ENCODE peak calls at places on chromosomes 5 and 9, in ten cellular contexts. Y is neural crest cell; J is HCT116; Z is Caco-2; S is HFFc6; T is fibroblast of pulmonary artery; E is psoas muscle; M is BE2C; C is lower lobe of right lung; A is CD8-positive, alpha-beta T cell. H is an unnamed sample.

GRCh38 chr5:79821-80220 is 12.1 kb upstream of the PLEKHG4B start:
- DNase-seq in Y (no peak), J (no peak), Z (no peak), S (no peak), T (no peak), E (no peak), M (no peak), C (no peak), A (no peak), H (no peak)

GRCh38 chr5:164191240-164191639 is 685.8 kb downstream of the MAT2B start:
- DNase-seq in Y (no peak), J (no peak), Z (peak; percentile 81), S (no peak), T (peak; percentile 79), E (no peak), M (no peak), C (no peak), A (no peak), H (no peak)

GRCh38 chr9:84670106-84670800 is 724 bp downstream of the NTRK2 start:
- DNase-seq in Y (peak; percentile 25), J (no peak), Z (no peak), S (no peak), T (no peak), E (peak; percentile 51), M (no peak), C (no peak), A (no peak), H (peak; percentile 42)

GRCh38 chr9:21919377-21920362 is 74.5 kb downstream of the CDKN2A start:
- DNase-seq in Y (no peak), J (peak; percentile 37), Z (no peak), S (peak; percentile 46), T (peak; percentile 84), E (no peak), M (no peak), C (no peak), A (peak; percentile 30), H (no peak)

GRCh38 chr9:108133101-108133500 is 643.5 kb upstream of the KLF4 start:
- DNase-seq in Y (no peak), J (no peak), Z (no peak), S (no peak), T (no peak), E (no peak), M (no peak), C (no peak), A (no peak), H (no peak)

GRCh38 chr5:127442085-127442484 is 75.4 kb upstream of the PRRC1 start:
- DNase-seq in Y (no peak), J (no peak), Z (no peak), S (peak; percentile 16), T (peak; percentile 35), E (no peak), M (no peak), C (no peak), A (no peak), H (peak; percentile 23)

GRCh38 chr5:74798977-74799911 is 32.2 kb downstream of the NSA2 start:
- DNase-seq in Y (no peak), J (no peak), Z (no peak), S (peak; percentile 3), T (no peak), E (no peak), M (no peak), C (no peak), A (no peak), H (no peak)

GRCh38 chr5:72302171-72302570 is 17.9 kb downstream of the MRPS27 start:
- DNase-seq in Y (no peak), J (no peak), Z (no peak), S (no peak), T (no peak), E (no peak), M (no peak), C (no peak), A (no peak), H (no peak)

GRCh38 chr5:151720195-151720594 is 33.5 kb upstream of the SPARC start:
- DNase-seq in Y (no peak), J (no peak), Z (no peak), S (no peak), T (no peak), E (no peak), M (no peak), C (no peak), A (no peak), H (no peak)

GRCh38 chr9:76166436-76166959 is 227.7 kb downstream of the RFK start:
- DNase-seq in Y (no peak), J (no peak), Z (no peak), S (no peak), T (no peak), E (no peak), M (no peak), C (no peak), A (no peak), H (no peak)

GRCh38 chr9:97384406-97385262 is 27.3 kb upstream of the TDRD7 start:
- DNase-seq in Y (no peak), J (no peak), Z (peak; percentile 57), S (no peak), T (no peak), E (no peak), M (no peak), C (no peak), A (no peak), H (no peak)

GRCh38 chr5:66306844-66307315 is 162.8 kb downstream of the SREK1 start:
- DNase-seq in Y (no peak), J (no peak), Z (no peak), S (no peak), T (peak; percentile 71), E (no peak), M (no peak), C (no peak), A (no peak), H (no peak)

GRCh38 chr5:67437905-67438845 is 241.6 kb upstream of the CD180 start:
- DNase-seq in Y (no peak), J (no peak), Z (no peak), S (no peak), T (peak; percentile 69), E (no peak), M (no peak), C (no peak), A (no peak), H (no peak)

GRCh38 chr9:83013867-83014605 is 48.9 kb downstream of the RASEF start:
- DNase-seq in Y (no peak), J (no peak), Z (no peak), S (peak; percentile 72), T (no peak), E (no peak), M (no peak), C (no peak), A (no peak), H (no peak)

GRCh38 chr9:127562841-127563523 is 49.1 kb upstream of the STXBP1 start:
- DNase-seq in Y (no peak), J (no peak), Z (no peak), S (peak; percentile 83), T (peak; percentile 76), E (no peak), M (no peak), C (peak; percentile 72), A (peak; percentile 5), H (no peak)
- TF ChIP-seq CTCF in Y (no peak), J (no peak), Z (no peak), S (peak; percentile 62), T (peak; percentile 27), E (no peak), M (no peak), C (no peak), A (no peak), H (no peak)

DNA sequence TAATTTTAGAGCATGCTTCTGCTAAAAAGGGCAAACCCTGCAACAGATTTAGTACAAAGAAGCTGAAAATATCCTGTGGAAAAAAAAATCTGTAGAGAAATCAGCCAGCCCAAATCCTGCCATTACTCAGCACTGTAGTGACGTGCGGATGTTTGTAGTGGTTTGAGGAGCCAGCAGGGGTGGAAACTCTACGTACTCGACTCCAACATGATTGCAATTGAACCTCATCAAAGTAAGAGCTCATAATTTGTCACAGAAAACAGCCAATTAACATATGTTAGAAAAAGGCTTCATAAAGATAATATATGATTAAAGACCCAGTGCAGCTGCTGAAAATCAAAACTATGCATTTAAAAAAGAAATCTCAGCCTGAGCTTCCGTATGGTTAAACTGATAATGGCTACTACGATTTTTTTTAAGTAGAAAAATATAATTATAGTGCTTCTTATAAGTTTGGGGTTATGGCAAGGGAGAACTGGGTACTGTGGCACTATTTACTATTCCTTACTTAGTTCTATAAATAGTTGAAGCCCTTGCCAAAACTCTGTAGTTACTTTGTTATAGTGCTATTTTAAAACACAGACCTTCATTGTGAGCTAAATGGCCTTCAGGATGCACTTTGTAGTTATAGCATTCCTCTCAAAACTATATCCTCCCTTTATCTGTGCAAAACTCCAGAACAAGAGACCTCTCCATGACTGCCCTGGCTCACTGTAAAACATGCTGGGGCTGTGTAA is 49.4 kb downstream of the MEF2C start:
- DNase-seq in Y (no peak), J (no peak), Z (no peak), S (peak; percentile 20), T (peak; percentile 89), E (no peak), M (no peak), C (no peak), A (peak; percentile 69), H (no peak)
- TF ChIP-seq CTCF in Y (no peak), J (no peak), Z (no peak), S (no peak), T (peak; percentile 7), E (peak; percentile 4), M (no peak), C (no peak), A (no peak), H (no peak)

GRCh38 chr9:69822091-69822750 is 1.6 kb downstream of the CFAP95 start:
- DNase-seq in Y (no peak), J (no peak), Z (no peak), S (peak; percentile 23), T (peak; percentile 23), E (no peak), M (no peak), C (no peak), A (no peak), H (peak; percentile 32)
- TF ChIP-seq CTCF in Y (peak; percentile 34), J (no peak), Z (no peak), S (peak; percentile 52), T (no peak), E (no peak), M (no peak), C (no peak), A (no peak), H (no peak)

GRCh38 chr9:131704988-131705387 is 34.9 kb downstream of the RAPGEF1 start:
- DNase-seq in Y (no peak), J (no peak), Z (no peak), S (no peak), T (no peak), E (no peak), M (no peak), C (no peak), A (no peak), H (no peak)
- TF ChIP-seq CTCF in Y (no peak), J (no peak), Z (no peak), S (no peak), T (no peak), E (no peak), M (no peak), C (no peak), A (no peak), H (no peak)

DNA sequence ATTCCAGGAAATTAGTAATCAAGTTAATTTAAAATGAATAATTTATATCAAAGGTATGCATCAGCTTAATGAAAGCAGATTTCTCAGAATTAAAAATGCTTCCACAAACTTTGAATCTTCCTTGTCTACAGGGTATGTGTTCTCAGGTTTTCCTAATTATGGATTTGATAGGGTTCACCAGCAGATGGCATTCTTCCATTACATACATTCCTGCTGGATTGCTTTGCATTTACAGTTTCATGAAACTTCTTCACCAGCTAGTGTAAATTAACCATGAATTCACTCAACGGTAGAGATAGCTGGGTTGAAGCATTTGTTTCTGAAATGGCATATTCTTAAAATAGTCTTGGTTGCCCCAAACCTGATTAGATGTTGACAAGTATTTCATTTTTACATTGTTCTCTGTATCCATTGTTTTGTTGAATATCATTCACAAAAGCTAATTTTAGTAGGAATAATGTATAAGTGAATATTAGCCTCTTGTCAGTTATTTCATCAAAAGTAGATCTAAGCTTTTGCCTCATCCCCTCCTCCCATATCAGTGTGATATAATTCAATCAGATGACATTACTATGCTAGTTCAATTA is 68.7 kb upstream of the WDR41 start:
- DNase-seq in Y (no peak), J (peak; percentile 38), Z (no peak), S (peak; percentile 37), T (peak; percentile 70), E (no peak), M (no peak), C (no peak), A (no peak), H (peak; percentile 9)
- TF ChIP-seq CTCF in Y (peak; percentile 76), J (peak; percentile 59), Z (peak; percentile 56), S (peak; percentile 80), T (peak; percentile 64), E (peak; percentile 50), M (peak; percentile 80), C (peak; percentile 55), A (peak; percentile 28), H (peak; percentile 54)

H was measured in GM13977.